ENCODE peak calls at places on chromosomes 7 and 10, in six cellular contexts. One of them, this sample, is unnamed. For H3K4me1, the result is how much of the 10 kb centered on the place peaks cover.

GRCh38 chr7:82105463-82105862 is 335.6 kb upstream of the HGF start:
- DNase-seq in A549: peak
- DNase-seq in Peyer's patch: no peak
- DNase-seq in transverse colon: no peak
- DNase-seq in fibroblast of lung: peak
- DNase-seq in heart right ventricle: no peak
- DNase-seq in this sample: no peak

GRCh38 chr7:147332988-147333387 is 1216.4 kb downstream of the CNTNAP2 start:
- DNase-seq in A549: no peak
- DNase-seq in Peyer's patch: no peak
- DNase-seq in transverse colon: no peak
- DNase-seq in fibroblast of lung: peak
- DNase-seq in heart right ventricle: no peak
- DNase-seq in this sample: no peak

GRCh38 chr7:26609082-26609481 is 255.3 kb downstream of the SKAP2 start:
- DNase-seq in A549: no peak
- DNase-seq in Peyer's patch: no peak
- DNase-seq in transverse colon: no peak
- DNase-seq in fibroblast of lung: no peak
- DNase-seq in heart right ventricle: no peak
- DNase-seq in this sample: no peak

GRCh38 chr7:94656925-94657731 is 1.2 kb upstream of the SGCE start:
- DNase-seq in A549: peak
- DNase-seq in Peyer's patch: peak
- DNase-seq in transverse colon: no peak
- DNase-seq in fibroblast of lung: peak
- DNase-seq in heart right ventricle: no peak
- DNase-seq in this sample: peak

GRCh38 chr7:50565977-50566376 is 772 bp upstream of the DDC start:
- DNase-seq in A549: no peak
- DNase-seq in Peyer's patch: no peak
- DNase-seq in transverse colon: peak
- DNase-seq in fibroblast of lung: no peak
- DNase-seq in heart right ventricle: no peak
- DNase-seq in this sample: no peak

GRCh38 chr7:3399858-3400257 is 98.8 kb downstream of the SDK1 start:
- DNase-seq in A549: peak
- DNase-seq in Peyer's patch: no peak
- DNase-seq in transverse colon: no peak
- DNase-seq in fibroblast of lung: peak
- DNase-seq in heart right ventricle: no peak
- DNase-seq in this sample: no peak

GRCh38 chr7:116949941-116950801 is 3.1 kb upstream of the ST7 start:
- DNase-seq in A549: no peak
- DNase-seq in Peyer's patch: no peak
- DNase-seq in transverse colon: no peak
- DNase-seq in fibroblast of lung: no peak
- DNase-seq in heart right ventricle: no peak
- DNase-seq in this sample: no peak

GRCh38 chr10:115026041-115026779 is 67.0 kb upstream of the ATRNL1 start:
- DNase-seq in A549: no peak
- DNase-seq in Peyer's patch: no peak
- DNase-seq in transverse colon: no peak
- DNase-seq in fibroblast of lung: no peak
- DNase-seq in heart right ventricle: no peak
- DNase-seq in this sample: no peak

GRCh38 chr10:46552526-46553237 is 3.8 kb downstream of the GPRIN2 start:
- DNase-seq in A549: no peak
- DNase-seq in Peyer's patch: peak
- DNase-seq in transverse colon: peak
- DNase-seq in fibroblast of lung: no peak
- DNase-seq in heart right ventricle: no peak
- DNase-seq in this sample: no peak

GRCh38 chr10:3043512-3044368 is 23.6 kb upstream of the PFKP start:
- DNase-seq in A549: peak
- DNase-seq in Peyer's patch: peak
- DNase-seq in transverse colon: peak
- DNase-seq in fibroblast of lung: peak
- DNase-seq in heart right ventricle: peak
- DNase-seq in this sample: no peak

GRCh38 chr7:155850730-155851678 is 38.7 kb upstream of the SHH start:
- DNase-seq in A549: no peak
- DNase-seq in Peyer's patch: no peak
- DNase-seq in transverse colon: no peak
- DNase-seq in fibroblast of lung: no peak
- DNase-seq in heart right ventricle: no peak
- DNase-seq in this sample: no peak

GRCh38 chr10:98295907-98296306 is 27.9 kb upstream of the LOXL4 start:
- DNase-seq in A549: no peak
- DNase-seq in Peyer's patch: no peak
- DNase-seq in transverse colon: no peak
- DNase-seq in fibroblast of lung: peak
- DNase-seq in heart right ventricle: no peak
- DNase-seq in this sample: no peak

GRCh38 chr10:77564781-77565589 is 72.6 kb downstream of the KCNMA1 start:
- DNase-seq in A549: peak
- DNase-seq in Peyer's patch: no peak
- DNase-seq in transverse colon: no peak
- DNase-seq in fibroblast of lung: no peak
- DNase-seq in heart right ventricle: no peak
- DNase-seq in this sample: no peak

GRCh38 chr10:12235116-12235694 is 39.2 kb downstream of the CDC123 start:
- DNase-seq in A549: no peak
- DNase-seq in Peyer's patch: no peak
- DNase-seq in transverse colon: no peak
- DNase-seq in fibroblast of lung: no peak
- DNase-seq in heart right ventricle: no peak
- DNase-seq in this sample: no peak
- H3K27ac ChIP-seq in A549: no peak
- H3K27ac ChIP-seq in Peyer's patch: no peak
- H3K27ac ChIP-seq in transverse colon: peak
- H3K27ac ChIP-seq in fibroblast of lung: no peak
- H3K27ac ChIP-seq in heart right ventricle: peak
- H3K27ac ChIP-seq in this sample: no peak

DNA sequence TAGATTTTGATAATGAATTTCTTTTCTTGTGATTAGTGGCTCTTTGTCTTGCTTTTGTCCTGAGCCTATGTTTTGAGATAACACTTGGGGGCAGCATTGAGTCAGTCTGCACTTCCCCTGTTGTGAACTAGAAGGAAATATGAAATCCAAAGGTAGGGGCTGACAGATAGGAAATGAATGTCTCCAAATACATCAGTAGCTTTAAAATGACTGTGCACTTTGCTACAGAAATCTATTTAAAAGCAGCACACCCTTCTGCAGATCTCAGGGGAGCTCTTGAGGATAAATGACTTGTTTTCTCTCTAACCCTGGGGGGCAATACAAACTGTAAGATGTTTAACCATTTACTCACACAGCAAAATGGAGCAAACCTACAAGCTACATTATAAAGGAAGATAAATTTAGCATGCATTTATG is 176.0 kb upstream of the MYO3A start:
- DNase-seq in A549: peak
- DNase-seq in Peyer's patch: no peak
- DNase-seq in transverse colon: no peak
- DNase-seq in fibroblast of lung: no peak
- DNase-seq in heart right ventricle: no peak
- DNase-seq in this sample: no peak
- TF ChIP-seq CTCF in A549: peak
- TF ChIP-seq CTCF in Peyer's patch: no peak
- TF ChIP-seq CTCF in transverse colon: peak
- TF ChIP-seq CTCF in fibroblast of lung: no peak
- TF ChIP-seq CTCF in heart right ventricle: peak
- TF ChIP-seq CTCF in this sample: peak

GRCh38 chr10:95425592-95426465 is 135.0 kb upstream of the PDLIM1 start:
- DNase-seq in A549: no peak
- DNase-seq in Peyer's patch: no peak
- DNase-seq in transverse colon: no peak
- DNase-seq in fibroblast of lung: no peak
- DNase-seq in heart right ventricle: no peak
- DNase-seq in this sample: no peak
- H3K4me1 ChIP-seq in A549: under half
- H3K4me1 ChIP-seq in Peyer's patch: under half
- H3K4me1 ChIP-seq in transverse colon: under half
- H3K4me1 ChIP-seq in fibroblast of lung: under half
- H3K4me1 ChIP-seq in heart right ventricle: half or more
- H3K4me1 ChIP-seq in this sample: under half

GRCh38 chr10:62422068-62422590 is 48.0 kb downstream of the ZNF365 start:
- DNase-seq in A549: no peak
- DNase-seq in Peyer's patch: no peak
- DNase-seq in transverse colon: no peak
- DNase-seq in fibroblast of lung: peak
- DNase-seq in heart right ventricle: no peak
- DNase-seq in this sample: no peak

GRCh38 chr10:62426600-62426999 is 52.4 kb downstream of the ZNF365 start:
- DNase-seq in A549: peak
- DNase-seq in Peyer's patch: no peak
- DNase-seq in transverse colon: no peak
- DNase-seq in fibroblast of lung: no peak
- DNase-seq in heart right ventricle: no peak
- DNase-seq in this sample: no peak

GRCh38 chr10:62426086-62426485 is 51.9 kb downstream of the ZNF365 start:
- DNase-seq in A549: peak
- DNase-seq in Peyer's patch: no peak
- DNase-seq in transverse colon: no peak
- DNase-seq in fibroblast of lung: no peak
- DNase-seq in heart right ventricle: no peak
- DNase-seq in this sample: no peak

GRCh38 chr10:62424026-62424425 is 49.9 kb downstream of the ZNF365 start:
- DNase-seq in A549: no peak
- DNase-seq in Peyer's patch: no peak
- DNase-seq in transverse colon: no peak
- DNase-seq in fibroblast of lung: peak
- DNase-seq in heart right ventricle: no peak
- DNase-seq in this sample: no peak
- H3K27ac ChIP-seq in A549: no peak
- H3K27ac ChIP-seq in Peyer's patch: no peak
- H3K27ac ChIP-seq in transverse colon: no peak
- H3K27ac ChIP-seq in fibroblast of lung: no peak
- H3K27ac ChIP-seq in heart right ventricle: no peak
- H3K27ac ChIP-seq in this sample: no peak

DNA sequence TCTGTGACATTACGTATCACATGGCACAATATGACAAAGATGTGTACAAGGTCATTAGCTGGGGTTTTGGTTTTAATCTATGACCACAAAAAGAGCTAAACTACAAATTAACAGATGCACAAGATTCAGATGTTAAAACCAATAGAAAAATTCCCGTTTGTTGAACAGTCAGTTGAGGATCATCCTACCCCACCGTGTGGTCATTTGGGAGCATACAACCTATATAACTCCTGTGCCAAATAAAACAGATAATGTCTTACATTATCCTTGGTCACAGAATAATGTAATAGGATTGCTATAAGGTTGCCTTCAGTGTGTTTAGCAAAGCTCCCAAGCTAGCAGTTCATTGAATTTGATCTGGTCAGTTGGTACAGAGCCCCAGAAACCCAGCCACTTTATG is 28.2 kb downstream of the ASNS start:
- DNase-seq in A549: peak
- DNase-seq in Peyer's patch: no peak
- DNase-seq in transverse colon: no peak
- DNase-seq in fibroblast of lung: no peak
- DNase-seq in heart right ventricle: no peak
- DNase-seq in this sample: no peak
- TF ChIP-seq CTCF in A549: no peak
- TF ChIP-seq CTCF in Peyer's patch: no peak
- TF ChIP-seq CTCF in transverse colon: no peak
- TF ChIP-seq CTCF in fibroblast of lung: no peak
- TF ChIP-seq CTCF in heart right ventricle: no peak
- TF ChIP-seq CTCF in this sample: no peak

DNA sequence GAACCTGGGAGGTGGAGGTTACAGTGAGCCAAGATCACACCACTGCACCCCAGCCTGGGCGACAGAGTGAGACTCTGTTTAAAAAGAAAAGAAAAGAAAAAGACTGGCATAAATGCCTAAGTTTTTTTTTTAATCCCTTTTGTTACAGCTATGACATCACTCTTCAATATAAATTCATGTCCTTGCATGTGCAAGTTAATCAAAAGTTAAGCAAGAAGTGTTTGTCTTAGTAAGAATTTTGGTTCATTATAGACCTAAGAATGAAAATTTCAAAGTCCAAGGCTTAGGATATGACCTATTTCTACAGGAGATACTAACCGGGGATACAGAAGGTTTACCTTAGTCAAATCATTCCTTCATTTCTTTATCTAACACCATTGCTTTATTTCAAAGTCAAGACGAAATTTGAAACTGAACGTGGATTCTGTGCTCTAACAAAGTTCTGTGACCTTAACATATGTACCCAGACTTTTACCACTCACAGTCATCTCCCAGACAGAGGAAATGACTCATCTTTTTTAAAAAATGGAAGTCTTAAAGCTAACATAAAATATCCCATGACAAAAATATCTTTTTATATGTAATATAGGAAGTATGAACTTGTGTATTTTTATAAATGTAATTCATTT is 29.3 kb upstream of the ITGB8 start:
- DNase-seq in A549: peak
- DNase-seq in Peyer's patch: no peak
- DNase-seq in transverse colon: no peak
- DNase-seq in fibroblast of lung: peak
- DNase-seq in heart right ventricle: no peak
- DNase-seq in this sample: no peak
- H3K4me1 ChIP-seq in A549: under half
- H3K4me1 ChIP-seq in Peyer's patch: under half
- H3K4me1 ChIP-seq in transverse colon: under half
- H3K4me1 ChIP-seq in fibroblast of lung: under half
- H3K4me1 ChIP-seq in heart right ventricle: under half
- H3K4me1 ChIP-seq in this sample: under half

This sample was measured in left lung.